ENCODE peak calls at places on chromosomes 4 and X, in eight cellular contexts. One of them, this sample, is unnamed. For H3K9me3, the result is how much of the 10 kb centered on the place peaks cover.

GRCh38 chrX:76971393-76972376 is 475.5 kb upstream of the FGF16 start:
- DNase-seq in mammary epithelial cell: no peak
- DNase-seq in CD4-positive, CD25-positive, alpha-beta regulatory T cell: no peak
- DNase-seq in psoas muscle: no peak
- DNase-seq in CD4-positive, alpha-beta memory T cell: no peak
- DNase-seq in naive thymus-derived CD4-positive, alpha-beta T cell: no peak
- DNase-seq in Caco-2: no peak
- DNase-seq in neural progenitor cell: no peak
- DNase-seq in this sample: no peak

GRCh38 chrX:7086384-7086783 is 61.1 kb upstream of the STS start:
- DNase-seq in mammary epithelial cell: no peak
- DNase-seq in CD4-positive, CD25-positive, alpha-beta regulatory T cell: no peak
- DNase-seq in Caco-2: no peak
- DNase-seq in psoas muscle: no peak
- DNase-seq in naive thymus-derived CD4-positive, alpha-beta T cell: no peak
- DNase-seq in neural progenitor cell: no peak
- DNase-seq in CD4-positive, alpha-beta memory T cell: peak
- DNase-seq in this sample: no peak

GRCh38 chrX:149512225-149512885 is 7.2 kb upstream of the IDS start:
- DNase-seq in psoas muscle: peak
- DNase-seq in CD4-positive, alpha-beta memory T cell: peak
- DNase-seq in naive thymus-derived CD4-positive, alpha-beta T cell: no peak
- DNase-seq in CD4-positive, CD25-positive, alpha-beta regulatory T cell: peak
- DNase-seq in neural progenitor cell: peak
- DNase-seq in mammary epithelial cell: peak
- DNase-seq in Caco-2: peak
- DNase-seq in this sample: peak

GRCh38 chr4:37383579-37384229 is 139.2 kb downstream of the NWD2 start:
- DNase-seq in Caco-2: peak
- DNase-seq in mammary epithelial cell: peak
- DNase-seq in CD4-positive, CD25-positive, alpha-beta regulatory T cell: peak
- DNase-seq in neural progenitor cell: peak
- DNase-seq in psoas muscle: no peak
- DNase-seq in CD4-positive, alpha-beta memory T cell: peak
- DNase-seq in naive thymus-derived CD4-positive, alpha-beta T cell: no peak
- DNase-seq in this sample: no peak

GRCh38 chrX:107714196-107714811 is 61.3 kb downstream of the TSC22D3 start:
- DNase-seq in CD4-positive, alpha-beta memory T cell: peak
- DNase-seq in psoas muscle: no peak
- DNase-seq in neural progenitor cell: no peak
- DNase-seq in CD4-positive, CD25-positive, alpha-beta regulatory T cell: no peak
- DNase-seq in mammary epithelial cell: no peak
- DNase-seq in Caco-2: no peak
- DNase-seq in naive thymus-derived CD4-positive, alpha-beta T cell: peak
- DNase-seq in this sample: peak

GRCh38 chr4:72900952-72901351 is 168.6 kb downstream of the COX18 start:
- DNase-seq in CD4-positive, CD25-positive, alpha-beta regulatory T cell: no peak
- DNase-seq in naive thymus-derived CD4-positive, alpha-beta T cell: no peak
- DNase-seq in neural progenitor cell: no peak
- DNase-seq in psoas muscle: no peak
- DNase-seq in Caco-2: no peak
- DNase-seq in mammary epithelial cell: no peak
- DNase-seq in CD4-positive, alpha-beta memory T cell: no peak
- DNase-seq in this sample: no peak

GRCh38 chrX:21655901-21656586 is 2.1 kb downstream of the KLHL34 start:
- DNase-seq in CD4-positive, alpha-beta memory T cell: no peak
- DNase-seq in naive thymus-derived CD4-positive, alpha-beta T cell: no peak
- DNase-seq in mammary epithelial cell: no peak
- DNase-seq in Caco-2: no peak
- DNase-seq in psoas muscle: peak
- DNase-seq in CD4-positive, CD25-positive, alpha-beta regulatory T cell: no peak
- DNase-seq in neural progenitor cell: no peak
- DNase-seq in this sample: no peak

GRCh38 chrX:39652336-39652735 is 445.4 kb downstream of the BCOR start:
- DNase-seq in CD4-positive, CD25-positive, alpha-beta regulatory T cell: peak
- DNase-seq in Caco-2: peak
- DNase-seq in mammary epithelial cell: no peak
- DNase-seq in neural progenitor cell: peak
- DNase-seq in CD4-positive, alpha-beta memory T cell: peak
- DNase-seq in psoas muscle: no peak
- DNase-seq in naive thymus-derived CD4-positive, alpha-beta T cell: no peak
- DNase-seq in this sample: peak

GRCh38 chr4:77126844-77127614 is 30.0 kb upstream of the CCNG2 start:
- DNase-seq in psoas muscle: no peak
- DNase-seq in neural progenitor cell: no peak
- DNase-seq in naive thymus-derived CD4-positive, alpha-beta T cell: no peak
- DNase-seq in CD4-positive, CD25-positive, alpha-beta regulatory T cell: peak
- DNase-seq in Caco-2: no peak
- DNase-seq in mammary epithelial cell: no peak
- DNase-seq in CD4-positive, alpha-beta memory T cell: no peak
- DNase-seq in this sample: no peak

GRCh38 chr4:103499094-103499493 is 220.7 kb downstream of the TACR3 start:
- DNase-seq in CD4-positive, alpha-beta memory T cell: no peak
- DNase-seq in psoas muscle: no peak
- DNase-seq in Caco-2: no peak
- DNase-seq in neural progenitor cell: no peak
- DNase-seq in naive thymus-derived CD4-positive, alpha-beta T cell: no peak
- DNase-seq in mammary epithelial cell: no peak
- DNase-seq in CD4-positive, CD25-positive, alpha-beta regulatory T cell: no peak
- DNase-seq in this sample: no peak

GRCh38 chrX:120207009-120207610 is 43.5 kb upstream of the ZBTB33 start:
- DNase-seq in mammary epithelial cell: no peak
- DNase-seq in neural progenitor cell: no peak
- DNase-seq in naive thymus-derived CD4-positive, alpha-beta T cell: no peak
- DNase-seq in Caco-2: no peak
- DNase-seq in CD4-positive, CD25-positive, alpha-beta regulatory T cell: no peak
- DNase-seq in psoas muscle: no peak
- DNase-seq in CD4-positive, alpha-beta memory T cell: no peak
- DNase-seq in this sample: no peak

GRCh38 chrX:123454712-123455431 is 270.8 kb downstream of the GRIA3 start:
- DNase-seq in neural progenitor cell: no peak
- DNase-seq in naive thymus-derived CD4-positive, alpha-beta T cell: no peak
- DNase-seq in CD4-positive, alpha-beta memory T cell: no peak
- DNase-seq in mammary epithelial cell: no peak
- DNase-seq in CD4-positive, CD25-positive, alpha-beta regulatory T cell: no peak
- DNase-seq in Caco-2: no peak
- DNase-seq in psoas muscle: no peak
- DNase-seq in this sample: no peak

GRCh38 chrX:141176586-141177451 is at the start of gene LDOC1:
- DNase-seq in psoas muscle: peak
- DNase-seq in CD4-positive, alpha-beta memory T cell: peak
- DNase-seq in CD4-positive, CD25-positive, alpha-beta regulatory T cell: peak
- DNase-seq in Caco-2: no peak
- DNase-seq in neural progenitor cell: peak
- DNase-seq in mammary epithelial cell: peak
- DNase-seq in naive thymus-derived CD4-positive, alpha-beta T cell: peak
- DNase-seq in this sample: peak

GRCh38 chr4:103012085-103012484 is 7.4 kb downstream of the SLC9B1 start:
- DNase-seq in CD4-positive, CD25-positive, alpha-beta regulatory T cell: no peak
- DNase-seq in Caco-2: no peak
- DNase-seq in neural progenitor cell: no peak
- DNase-seq in naive thymus-derived CD4-positive, alpha-beta T cell: no peak
- DNase-seq in mammary epithelial cell: peak
- DNase-seq in psoas muscle: no peak
- DNase-seq in CD4-positive, alpha-beta memory T cell: no peak
- DNase-seq in this sample: no peak

GRCh38 chr4:109609431-109609830 is 49.4 kb downstream of the MCUB start:
- DNase-seq in naive thymus-derived CD4-positive, alpha-beta T cell: no peak
- DNase-seq in psoas muscle: no peak
- DNase-seq in CD4-positive, alpha-beta memory T cell: no peak
- DNase-seq in Caco-2: no peak
- DNase-seq in CD4-positive, CD25-positive, alpha-beta regulatory T cell: no peak
- DNase-seq in neural progenitor cell: no peak
- DNase-seq in mammary epithelial cell: no peak
- DNase-seq in this sample: no peak
- H3K9me3 ChIP-seq in naive thymus-derived CD4-positive, alpha-beta T cell: under half
- H3K9me3 ChIP-seq in psoas muscle: under half
- H3K9me3 ChIP-seq in CD4-positive, alpha-beta memory T cell: under half
- H3K9me3 ChIP-seq in Caco-2: under half
- H3K9me3 ChIP-seq in CD4-positive, CD25-positive, alpha-beta regulatory T cell: under half
- H3K9me3 ChIP-seq in neural progenitor cell: under half
- H3K9me3 ChIP-seq in mammary epithelial cell: under half
- H3K9me3 ChIP-seq in this sample: under half

GRCh38 chr4:151807220-151807619 is 46.4 kb upstream of the GATB start:
- DNase-seq in Caco-2: no peak
- DNase-seq in naive thymus-derived CD4-positive, alpha-beta T cell: no peak
- DNase-seq in CD4-positive, alpha-beta memory T cell: no peak
- DNase-seq in neural progenitor cell: no peak
- DNase-seq in mammary epithelial cell: no peak
- DNase-seq in CD4-positive, CD25-positive, alpha-beta regulatory T cell: no peak
- DNase-seq in psoas muscle: peak
- DNase-seq in this sample: no peak

GRCh38 chr4:151810476-151810875 is 49.7 kb upstream of the GATB start:
- DNase-seq in Caco-2: no peak
- DNase-seq in psoas muscle: no peak
- DNase-seq in naive thymus-derived CD4-positive, alpha-beta T cell: no peak
- DNase-seq in CD4-positive, CD25-positive, alpha-beta regulatory T cell: no peak
- DNase-seq in neural progenitor cell: no peak
- DNase-seq in CD4-positive, alpha-beta memory T cell: no peak
- DNase-seq in mammary epithelial cell: no peak
- DNase-seq in this sample: no peak

GRCh38 chr4:151809716-151810115 is 48.9 kb upstream of the GATB start:
- DNase-seq in neural progenitor cell: no peak
- DNase-seq in CD4-positive, alpha-beta memory T cell: no peak
- DNase-seq in mammary epithelial cell: no peak
- DNase-seq in naive thymus-derived CD4-positive, alpha-beta T cell: no peak
- DNase-seq in psoas muscle: no peak
- DNase-seq in Caco-2: no peak
- DNase-seq in CD4-positive, CD25-positive, alpha-beta regulatory T cell: no peak
- DNase-seq in this sample: no peak

GRCh38 chr4:151806511-151806927 is 45.7 kb upstream of the GATB start:
- DNase-seq in CD4-positive, CD25-positive, alpha-beta regulatory T cell: no peak
- DNase-seq in Caco-2: no peak
- DNase-seq in psoas muscle: no peak
- DNase-seq in mammary epithelial cell: peak
- DNase-seq in neural progenitor cell: no peak
- DNase-seq in naive thymus-derived CD4-positive, alpha-beta T cell: no peak
- DNase-seq in CD4-positive, alpha-beta memory T cell: no peak
- DNase-seq in this sample: no peak

GRCh38 chr4:151808120-151808529 is 47.3 kb upstream of the GATB start:
- DNase-seq in naive thymus-derived CD4-positive, alpha-beta T cell: no peak
- DNase-seq in psoas muscle: no peak
- DNase-seq in mammary epithelial cell: peak
- DNase-seq in Caco-2: no peak
- DNase-seq in neural progenitor cell: no peak
- DNase-seq in CD4-positive, alpha-beta memory T cell: no peak
- DNase-seq in CD4-positive, CD25-positive, alpha-beta regulatory T cell: no peak
- DNase-seq in this sample: no peak
- H3K9me3 ChIP-seq in naive thymus-derived CD4-positive, alpha-beta T cell: under half
- H3K9me3 ChIP-seq in psoas muscle: under half
- H3K9me3 ChIP-seq in mammary epithelial cell: under half
- H3K9me3 ChIP-seq in Caco-2: under half
- H3K9me3 ChIP-seq in neural progenitor cell: under half
- H3K9me3 ChIP-seq in CD4-positive, alpha-beta memory T cell: under half
- H3K9me3 ChIP-seq in CD4-positive, CD25-positive, alpha-beta regulatory T cell: under half
- H3K9me3 ChIP-seq in this sample: under half

DNA sequence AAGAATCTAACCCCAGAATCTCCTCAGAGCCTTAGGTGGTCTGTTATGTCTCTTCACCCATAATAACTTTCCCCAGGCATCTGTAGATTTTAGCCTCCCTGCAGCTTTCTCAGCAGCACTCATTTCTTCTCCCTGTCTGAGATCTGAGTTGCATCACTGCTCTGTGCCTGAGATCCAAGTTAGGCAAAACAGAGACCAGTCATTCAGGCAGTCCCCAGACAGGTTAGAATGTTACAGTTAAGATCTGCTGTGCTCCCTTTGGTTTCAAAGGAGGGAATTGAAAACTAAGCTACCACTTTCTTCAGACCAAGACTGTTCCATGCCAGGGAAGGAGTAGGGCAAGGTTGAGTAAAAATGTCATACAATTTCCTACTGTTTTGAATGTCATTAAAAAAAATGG is 65.3 kb downstream of the TENT5D start:
- DNase-seq in CD4-positive, alpha-beta memory T cell: no peak
- DNase-seq in psoas muscle: no peak
- DNase-seq in mammary epithelial cell: no peak
- DNase-seq in CD4-positive, CD25-positive, alpha-beta regulatory T cell: no peak
- DNase-seq in naive thymus-derived CD4-positive, alpha-beta T cell: no peak
- DNase-seq in Caco-2: no peak
- DNase-seq in neural progenitor cell: no peak
- DNase-seq in this sample: no peak
- H3K9me3 ChIP-seq in CD4-positive, alpha-beta memory T cell: under half
- H3K9me3 ChIP-seq in psoas muscle: under half
- H3K9me3 ChIP-seq in mammary epithelial cell: under half
- H3K9me3 ChIP-seq in CD4-positive, CD25-positive, alpha-beta regulatory T cell: under half
- H3K9me3 ChIP-seq in naive thymus-derived CD4-positive, alpha-beta T cell: under half
- H3K9me3 ChIP-seq in Caco-2: under half
- H3K9me3 ChIP-seq in neural progenitor cell: under half
- H3K9me3 ChIP-seq in this sample: under half

GRCh38 chr4:160117686-160118085 is 1014.8 kb downstream of the RAPGEF2 start:
- DNase-seq in mammary epithelial cell: no peak
- DNase-seq in neural progenitor cell: no peak
- DNase-seq in CD4-positive, CD25-positive, alpha-beta regulatory T cell: no peak
- DNase-seq in psoas muscle: no peak
- DNase-seq in CD4-positive, alpha-beta memory T cell: no peak
- DNase-seq in naive thymus-derived CD4-positive, alpha-beta T cell: no peak
- DNase-seq in Caco-2: no peak
- DNase-seq in this sample: no peak
- H3K9me3 ChIP-seq in mammary epithelial cell: under half
- H3K9me3 ChIP-seq in neural progenitor cell: under half
- H3K9me3 ChIP-seq in CD4-positive, CD25-positive, alpha-beta regulatory T cell: under half
- H3K9me3 ChIP-seq in psoas muscle: under half
- H3K9me3 ChIP-seq in CD4-positive, alpha-beta memory T cell: under half
- H3K9me3 ChIP-seq in naive thymus-derived CD4-positive, alpha-beta T cell: under half
- H3K9me3 ChIP-seq in Caco-2: under half
- H3K9me3 ChIP-seq in this sample: under half

DNA sequence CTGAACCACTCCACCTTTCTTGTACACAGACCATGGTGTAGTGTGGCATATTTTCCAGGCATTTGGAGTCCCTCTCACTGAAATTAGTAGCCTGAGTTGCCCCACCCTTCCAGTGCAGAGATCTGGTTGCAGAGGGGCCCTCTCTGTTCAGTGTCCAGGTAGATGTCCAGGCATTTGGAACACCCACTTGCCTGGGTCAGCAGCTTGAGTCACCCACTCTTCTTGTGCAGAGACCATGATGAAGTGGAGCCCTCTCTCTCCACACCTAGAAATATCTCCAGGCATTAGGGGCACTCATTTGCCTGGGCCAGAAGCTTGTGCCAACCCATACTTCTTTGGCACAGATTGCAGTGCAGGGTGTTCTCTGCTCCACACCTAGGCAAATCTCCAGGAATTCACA is 2733.3 kb downstream of the PCDH7 start:
- DNase-seq in psoas muscle: no peak
- DNase-seq in mammary epithelial cell: no peak
- DNase-seq in CD4-positive, CD25-positive, alpha-beta regulatory T cell: no peak
- DNase-seq in neural progenitor cell: no peak
- DNase-seq in naive thymus-derived CD4-positive, alpha-beta T cell: no peak
- DNase-seq in CD4-positive, alpha-beta memory T cell: no peak
- DNase-seq in Caco-2: no peak
- DNase-seq in this sample: no peak
- H3K9me3 ChIP-seq in psoas muscle: under half
- H3K9me3 ChIP-seq in mammary epithelial cell: under half
- H3K9me3 ChIP-seq in CD4-positive, CD25-positive, alpha-beta regulatory T cell: under half
- H3K9me3 ChIP-seq in neural progenitor cell: under half
- H3K9me3 ChIP-seq in naive thymus-derived CD4-positive, alpha-beta T cell: under half
- H3K9me3 ChIP-seq in CD4-positive, alpha-beta memory T cell: under half
- H3K9me3 ChIP-seq in Caco-2: under half
- H3K9me3 ChIP-seq in this sample: under half

GRCh38 chrX:134074151-134074550 is 88.8 kb upstream of the GPC3 start:
- DNase-seq in CD4-positive, CD25-positive, alpha-beta regulatory T cell: no peak
- DNase-seq in neural progenitor cell: no peak
- DNase-seq in naive thymus-derived CD4-positive, alpha-beta T cell: no peak
- DNase-seq in Caco-2: no peak
- DNase-seq in psoas muscle: no peak
- DNase-seq in mammary epithelial cell: peak
- DNase-seq in CD4-positive, alpha-beta memory T cell: no peak
- DNase-seq in this sample: no peak
- H3K9me3 ChIP-seq in CD4-positive, CD25-positive, alpha-beta regulatory T cell: under half
- H3K9me3 ChIP-seq in neural progenitor cell: under half
- H3K9me3 ChIP-seq in naive thymus-derived CD4-positive, alpha-beta T cell: under half
- H3K9me3 ChIP-seq in Caco-2: under half
- H3K9me3 ChIP-seq in psoas muscle: under half
- H3K9me3 ChIP-seq in mammary epithelial cell: under half
- H3K9me3 ChIP-seq in CD4-positive, alpha-beta memory T cell: under half
- H3K9me3 ChIP-seq in this sample: under half

This sample was measured in T-helper 17 cell.